ENCODE peak calls at places on chromosome 10, in nine cellular contexts. One of them, this sample, is unnamed.

GRCh38 chr10:132520147-132520811 is 17.3 kb upstream of the INPP5A start:
- DNase-seq in progenitor cell of endocrine pancreas: no peak
- DNase-seq in NCI-H2171 treated with DMSO at 0.1 percent for 48 hours: no peak
- DNase-seq in AG09309: peak; percentile 74
- DNase-seq in activated CD4-positive, alpha-beta T cell treated with anti-CD3 and anti-CD28 coated beads for 24 hours: no peak
- DNase-seq in frontal cortex: no peak
- DNase-seq in stimulated activated CD4-positive, alpha-beta T cell treated with anti-CD3 and anti-CD28 coated beads, Interleukin-1b, Interleukin-23, amount 100 ng/mL, for 24 hours: no peak
- DNase-seq in T-cell: no peak
- DNase-seq in CD4-positive, alpha-beta T cell: no peak
- DNase-seq in this sample: no peak

GRCh38 chr10:68871731-68872342 is 29.3 kb upstream of the DDX50 start:
- DNase-seq in progenitor cell of endocrine pancreas: no peak
- DNase-seq in NCI-H2171 treated with DMSO at 0.1 percent for 48 hours: peak; percentile 95
- DNase-seq in AG09309: peak; percentile 47
- DNase-seq in activated CD4-positive, alpha-beta T cell treated with anti-CD3 and anti-CD28 coated beads for 24 hours: no peak
- DNase-seq in frontal cortex: no peak
- DNase-seq in stimulated activated CD4-positive, alpha-beta T cell treated with anti-CD3 and anti-CD28 coated beads, Interleukin-1b, Interleukin-23, amount 100 ng/mL, for 24 hours: no peak
- DNase-seq in T-cell: no peak
- DNase-seq in CD4-positive, alpha-beta T cell: no peak
- DNase-seq in this sample: no peak

GRCh38 chr10:63409465-63410027 is 56.2 kb downstream of the JMJD1C start:
- DNase-seq in progenitor cell of endocrine pancreas: no peak
- DNase-seq in NCI-H2171 treated with DMSO at 0.1 percent for 48 hours: no peak
- DNase-seq in AG09309: no peak
- DNase-seq in activated CD4-positive, alpha-beta T cell treated with anti-CD3 and anti-CD28 coated beads for 24 hours: no peak
- DNase-seq in frontal cortex: no peak
- DNase-seq in stimulated activated CD4-positive, alpha-beta T cell treated with anti-CD3 and anti-CD28 coated beads, Interleukin-1b, Interleukin-23, amount 100 ng/mL, for 24 hours: no peak
- DNase-seq in T-cell: no peak
- DNase-seq in CD4-positive, alpha-beta T cell: no peak
- DNase-seq in this sample: no peak

GRCh38 chr10:10396601-10397000 is 621.1 kb upstream of the CELF2 start:
- DNase-seq in progenitor cell of endocrine pancreas: no peak
- DNase-seq in NCI-H2171 treated with DMSO at 0.1 percent for 48 hours: no peak
- DNase-seq in AG09309: no peak
- DNase-seq in activated CD4-positive, alpha-beta T cell treated with anti-CD3 and anti-CD28 coated beads for 24 hours: no peak
- DNase-seq in frontal cortex: no peak
- DNase-seq in stimulated activated CD4-positive, alpha-beta T cell treated with anti-CD3 and anti-CD28 coated beads, Interleukin-1b, Interleukin-23, amount 100 ng/mL, for 24 hours: no peak
- DNase-seq in T-cell: no peak
- DNase-seq in CD4-positive, alpha-beta T cell: no peak
- DNase-seq in this sample: no peak

GRCh38 chr10:112217413-112218390 is 34.1 kb upstream of the GPAM start:
- DNase-seq in progenitor cell of endocrine pancreas: no peak
- DNase-seq in NCI-H2171 treated with DMSO at 0.1 percent for 48 hours: no peak
- DNase-seq in AG09309: no peak
- DNase-seq in activated CD4-positive, alpha-beta T cell treated with anti-CD3 and anti-CD28 coated beads for 24 hours: no peak
- DNase-seq in frontal cortex: no peak
- DNase-seq in stimulated activated CD4-positive, alpha-beta T cell treated with anti-CD3 and anti-CD28 coated beads, Interleukin-1b, Interleukin-23, amount 100 ng/mL, for 24 hours: no peak
- DNase-seq in T-cell: no peak
- DNase-seq in CD4-positive, alpha-beta T cell: no peak
- DNase-seq in this sample: no peak

GRCh38 chr10:7410800-7411670 is at the start of gene SFMBT2:
- DNase-seq in progenitor cell of endocrine pancreas: peak; percentile 57
- DNase-seq in NCI-H2171 treated with DMSO at 0.1 percent for 48 hours: peak; percentile 22
- DNase-seq in AG09309: peak; percentile 3
- DNase-seq in activated CD4-positive, alpha-beta T cell treated with anti-CD3 and anti-CD28 coated beads for 24 hours: no peak
- DNase-seq in frontal cortex: peak; percentile 87
- DNase-seq in stimulated activated CD4-positive, alpha-beta T cell treated with anti-CD3 and anti-CD28 coated beads, Interleukin-1b, Interleukin-23, amount 100 ng/mL, for 24 hours: no peak
- DNase-seq in T-cell: no peak
- DNase-seq in CD4-positive, alpha-beta T cell: peak; percentile 56
- DNase-seq in this sample: peak; percentile 56

GRCh38 chr10:8416755-8417154 is 362.3 kb downstream of the GATA3 start:
- DNase-seq in progenitor cell of endocrine pancreas: no peak
- DNase-seq in NCI-H2171 treated with DMSO at 0.1 percent for 48 hours: no peak
- DNase-seq in AG09309: no peak
- DNase-seq in activated CD4-positive, alpha-beta T cell treated with anti-CD3 and anti-CD28 coated beads for 24 hours: no peak
- DNase-seq in frontal cortex: no peak
- DNase-seq in stimulated activated CD4-positive, alpha-beta T cell treated with anti-CD3 and anti-CD28 coated beads, Interleukin-1b, Interleukin-23, amount 100 ng/mL, for 24 hours: no peak
- DNase-seq in T-cell: peak; percentile 13
- DNase-seq in CD4-positive, alpha-beta T cell: no peak
- DNase-seq in this sample: no peak

GRCh38 chr10:48411510-48411909 is 105.0 kb downstream of the MAPK8 start:
- DNase-seq in progenitor cell of endocrine pancreas: no peak
- DNase-seq in NCI-H2171 treated with DMSO at 0.1 percent for 48 hours: no peak
- DNase-seq in AG09309: no peak
- DNase-seq in activated CD4-positive, alpha-beta T cell treated with anti-CD3 and anti-CD28 coated beads for 24 hours: no peak
- DNase-seq in frontal cortex: no peak
- DNase-seq in stimulated activated CD4-positive, alpha-beta T cell treated with anti-CD3 and anti-CD28 coated beads, Interleukin-1b, Interleukin-23, amount 100 ng/mL, for 24 hours: no peak
- DNase-seq in T-cell: no peak
- DNase-seq in CD4-positive, alpha-beta T cell: no peak
- DNase-seq in this sample: no peak

GRCh38 chr10:33155720-33156638 is 178.5 kb downstream of the NRP1 start:
- DNase-seq in progenitor cell of endocrine pancreas: no peak
- DNase-seq in NCI-H2171 treated with DMSO at 0.1 percent for 48 hours: peak; percentile 0
- DNase-seq in AG09309: peak; percentile 46
- DNase-seq in activated CD4-positive, alpha-beta T cell treated with anti-CD3 and anti-CD28 coated beads for 24 hours: no peak
- DNase-seq in frontal cortex: no peak
- DNase-seq in stimulated activated CD4-positive, alpha-beta T cell treated with anti-CD3 and anti-CD28 coated beads, Interleukin-1b, Interleukin-23, amount 100 ng/mL, for 24 hours: no peak
- DNase-seq in T-cell: peak; percentile 17
- DNase-seq in CD4-positive, alpha-beta T cell: no peak
- DNase-seq in this sample: peak; percentile 48

GRCh38 chr10:112435013-112435619 is 11.6 kb downstream of the ZDHHC6 start:
- DNase-seq in progenitor cell of endocrine pancreas: no peak
- DNase-seq in NCI-H2171 treated with DMSO at 0.1 percent for 48 hours: no peak
- DNase-seq in AG09309: peak; percentile 16
- DNase-seq in activated CD4-positive, alpha-beta T cell treated with anti-CD3 and anti-CD28 coated beads for 24 hours: no peak
- DNase-seq in frontal cortex: no peak
- DNase-seq in stimulated activated CD4-positive, alpha-beta T cell treated with anti-CD3 and anti-CD28 coated beads, Interleukin-1b, Interleukin-23, amount 100 ng/mL, for 24 hours: no peak
- DNase-seq in T-cell: no peak
- DNase-seq in CD4-positive, alpha-beta T cell: no peak
- DNase-seq in this sample: no peak

GRCh38 chr10:104680467-104681401 is 39.6 kb downstream of the SORCS3 start:
- DNase-seq in progenitor cell of endocrine pancreas: peak; percentile 39
- DNase-seq in NCI-H2171 treated with DMSO at 0.1 percent for 48 hours: no peak
- DNase-seq in AG09309: no peak
- DNase-seq in activated CD4-positive, alpha-beta T cell treated with anti-CD3 and anti-CD28 coated beads for 24 hours: no peak
- DNase-seq in frontal cortex: no peak
- DNase-seq in stimulated activated CD4-positive, alpha-beta T cell treated with anti-CD3 and anti-CD28 coated beads, Interleukin-1b, Interleukin-23, amount 100 ng/mL, for 24 hours: no peak
- DNase-seq in T-cell: no peak
- DNase-seq in CD4-positive, alpha-beta T cell: no peak
- DNase-seq in this sample: no peak

GRCh38 chr10:107081644-107082043 is 82.9 kb downstream of the SORCS1 start:
- DNase-seq in progenitor cell of endocrine pancreas: no peak
- DNase-seq in NCI-H2171 treated with DMSO at 0.1 percent for 48 hours: no peak
- DNase-seq in AG09309: no peak
- DNase-seq in activated CD4-positive, alpha-beta T cell treated with anti-CD3 and anti-CD28 coated beads for 24 hours: no peak
- DNase-seq in frontal cortex: no peak
- DNase-seq in stimulated activated CD4-positive, alpha-beta T cell treated with anti-CD3 and anti-CD28 coated beads, Interleukin-1b, Interleukin-23, amount 100 ng/mL, for 24 hours: no peak
- DNase-seq in T-cell: no peak
- DNase-seq in CD4-positive, alpha-beta T cell: no peak
- DNase-seq in this sample: no peak

GRCh38 chr10:16756561-16757221 is 60.5 kb downstream of the RSU1 start:
- DNase-seq in progenitor cell of endocrine pancreas: no peak
- DNase-seq in NCI-H2171 treated with DMSO at 0.1 percent for 48 hours: no peak
- DNase-seq in AG09309: peak; percentile 37
- DNase-seq in activated CD4-positive, alpha-beta T cell treated with anti-CD3 and anti-CD28 coated beads for 24 hours: no peak
- DNase-seq in frontal cortex: no peak
- DNase-seq in stimulated activated CD4-positive, alpha-beta T cell treated with anti-CD3 and anti-CD28 coated beads, Interleukin-1b, Interleukin-23, amount 100 ng/mL, for 24 hours: no peak
- DNase-seq in T-cell: no peak
- DNase-seq in CD4-positive, alpha-beta T cell: no peak
- DNase-seq in this sample: no peak

GRCh38 chr10:128853537-128853936 is 613.5 kb upstream of the MGMT start:
- DNase-seq in progenitor cell of endocrine pancreas: no peak
- DNase-seq in NCI-H2171 treated with DMSO at 0.1 percent for 48 hours: no peak
- DNase-seq in AG09309: no peak
- DNase-seq in activated CD4-positive, alpha-beta T cell treated with anti-CD3 and anti-CD28 coated beads for 24 hours: no peak
- DNase-seq in frontal cortex: no peak
- DNase-seq in stimulated activated CD4-positive, alpha-beta T cell treated with anti-CD3 and anti-CD28 coated beads, Interleukin-1b, Interleukin-23, amount 100 ng/mL, for 24 hours: no peak
- DNase-seq in T-cell: no peak
- DNase-seq in CD4-positive, alpha-beta T cell: no peak
- DNase-seq in this sample: no peak

GRCh38 chr10:93208717-93209464 is 135.2 kb downstream of the CYP26A1 start:
- DNase-seq in progenitor cell of endocrine pancreas: no peak
- DNase-seq in NCI-H2171 treated with DMSO at 0.1 percent for 48 hours: no peak
- DNase-seq in AG09309: no peak
- DNase-seq in activated CD4-positive, alpha-beta T cell treated with anti-CD3 and anti-CD28 coated beads for 24 hours: no peak
- DNase-seq in frontal cortex: no peak
- DNase-seq in stimulated activated CD4-positive, alpha-beta T cell treated with anti-CD3 and anti-CD28 coated beads, Interleukin-1b, Interleukin-23, amount 100 ng/mL, for 24 hours: no peak
- DNase-seq in T-cell: no peak
- DNase-seq in CD4-positive, alpha-beta T cell: no peak
- DNase-seq in this sample: no peak

GRCh38 chr10:59129867-59130266 is 46.6 kb upstream of the PHYHIPL start:
- DNase-seq in progenitor cell of endocrine pancreas: no peak
- DNase-seq in NCI-H2171 treated with DMSO at 0.1 percent for 48 hours: no peak
- DNase-seq in AG09309: no peak
- DNase-seq in activated CD4-positive, alpha-beta T cell treated with anti-CD3 and anti-CD28 coated beads for 24 hours: no peak
- DNase-seq in frontal cortex: no peak
- DNase-seq in stimulated activated CD4-positive, alpha-beta T cell treated with anti-CD3 and anti-CD28 coated beads, Interleukin-1b, Interleukin-23, amount 100 ng/mL, for 24 hours: no peak
- DNase-seq in T-cell: no peak
- DNase-seq in CD4-positive, alpha-beta T cell: no peak
- DNase-seq in this sample: no peak

GRCh38 chr10:95267261-95267660 is 23.5 kb downstream of the PDLIM1 start:
- DNase-seq in progenitor cell of endocrine pancreas: no peak
- DNase-seq in NCI-H2171 treated with DMSO at 0.1 percent for 48 hours: no peak
- DNase-seq in AG09309: no peak
- DNase-seq in activated CD4-positive, alpha-beta T cell treated with anti-CD3 and anti-CD28 coated beads for 24 hours: no peak
- DNase-seq in frontal cortex: no peak
- DNase-seq in stimulated activated CD4-positive, alpha-beta T cell treated with anti-CD3 and anti-CD28 coated beads, Interleukin-1b, Interleukin-23, amount 100 ng/mL, for 24 hours: no peak
- DNase-seq in T-cell: no peak
- DNase-seq in CD4-positive, alpha-beta T cell: no peak
- DNase-seq in this sample: no peak

GRCh38 chr10:90658791-90659190 is 199.0 kb downstream of the HTR7 start:
- DNase-seq in progenitor cell of endocrine pancreas: no peak
- DNase-seq in NCI-H2171 treated with DMSO at 0.1 percent for 48 hours: no peak
- DNase-seq in AG09309: no peak
- DNase-seq in activated CD4-positive, alpha-beta T cell treated with anti-CD3 and anti-CD28 coated beads for 24 hours: no peak
- DNase-seq in frontal cortex: no peak
- DNase-seq in stimulated activated CD4-positive, alpha-beta T cell treated with anti-CD3 and anti-CD28 coated beads, Interleukin-1b, Interleukin-23, amount 100 ng/mL, for 24 hours: no peak
- DNase-seq in T-cell: no peak
- DNase-seq in CD4-positive, alpha-beta T cell: no peak
- DNase-seq in this sample: no peak

GRCh38 chr10:71433116-71433982 is 36.6 kb downstream of the CDH23 start:
- DNase-seq in progenitor cell of endocrine pancreas: no peak
- DNase-seq in NCI-H2171 treated with DMSO at 0.1 percent for 48 hours: no peak
- DNase-seq in AG09309: no peak
- DNase-seq in activated CD4-positive, alpha-beta T cell treated with anti-CD3 and anti-CD28 coated beads for 24 hours: no peak
- DNase-seq in frontal cortex: no peak
- DNase-seq in stimulated activated CD4-positive, alpha-beta T cell treated with anti-CD3 and anti-CD28 coated beads, Interleukin-1b, Interleukin-23, amount 100 ng/mL, for 24 hours: no peak
- DNase-seq in T-cell: no peak
- DNase-seq in CD4-positive, alpha-beta T cell: no peak
- DNase-seq in this sample: no peak

GRCh38 chr10:107477266-107477665 is 312.8 kb upstream of the SORCS1 start:
- DNase-seq in progenitor cell of endocrine pancreas: no peak
- DNase-seq in NCI-H2171 treated with DMSO at 0.1 percent for 48 hours: no peak
- DNase-seq in AG09309: no peak
- DNase-seq in activated CD4-positive, alpha-beta T cell treated with anti-CD3 and anti-CD28 coated beads for 24 hours: no peak
- DNase-seq in frontal cortex: no peak
- DNase-seq in stimulated activated CD4-positive, alpha-beta T cell treated with anti-CD3 and anti-CD28 coated beads, Interleukin-1b, Interleukin-23, amount 100 ng/mL, for 24 hours: no peak
- DNase-seq in T-cell: no peak
- DNase-seq in CD4-positive, alpha-beta T cell: no peak
- DNase-seq in this sample: no peak

GRCh38 chr10:22317771-22318565 is 1.8 kb downstream of the COMMD3 start:
- DNase-seq in progenitor cell of endocrine pancreas: no peak
- DNase-seq in NCI-H2171 treated with DMSO at 0.1 percent for 48 hours: no peak
- DNase-seq in AG09309: no peak
- DNase-seq in activated CD4-positive, alpha-beta T cell treated with anti-CD3 and anti-CD28 coated beads for 24 hours: no peak
- DNase-seq in frontal cortex: no peak
- DNase-seq in stimulated activated CD4-positive, alpha-beta T cell treated with anti-CD3 and anti-CD28 coated beads, Interleukin-1b, Interleukin-23, amount 100 ng/mL, for 24 hours: no peak
- DNase-seq in T-cell: no peak
- DNase-seq in CD4-positive, alpha-beta T cell: no peak
- DNase-seq in this sample: no peak

GRCh38 chr10:113493943-113494342 is 58.9 kb upstream of the HABP2 start:
- DNase-seq in progenitor cell of endocrine pancreas: no peak
- DNase-seq in NCI-H2171 treated with DMSO at 0.1 percent for 48 hours: no peak
- DNase-seq in AG09309: peak; percentile 87
- DNase-seq in activated CD4-positive, alpha-beta T cell treated with anti-CD3 and anti-CD28 coated beads for 24 hours: no peak
- DNase-seq in frontal cortex: no peak
- DNase-seq in stimulated activated CD4-positive, alpha-beta T cell treated with anti-CD3 and anti-CD28 coated beads, Interleukin-1b, Interleukin-23, amount 100 ng/mL, for 24 hours: no peak
- DNase-seq in T-cell: no peak
- DNase-seq in CD4-positive, alpha-beta T cell: no peak
- DNase-seq in this sample: no peak

GRCh38 chr10:43110318-43111071 is 27.8 kb upstream of the CSGALNACT2 start:
- DNase-seq in progenitor cell of endocrine pancreas: no peak
- DNase-seq in NCI-H2171 treated with DMSO at 0.1 percent for 48 hours: no peak
- DNase-seq in AG09309: peak; percentile 41
- DNase-seq in activated CD4-positive, alpha-beta T cell treated with anti-CD3 and anti-CD28 coated beads for 24 hours: no peak
- DNase-seq in frontal cortex: no peak
- DNase-seq in stimulated activated CD4-positive, alpha-beta T cell treated with anti-CD3 and anti-CD28 coated beads, Interleukin-1b, Interleukin-23, amount 100 ng/mL, for 24 hours: no peak
- DNase-seq in T-cell: no peak
- DNase-seq in CD4-positive, alpha-beta T cell: no peak
- DNase-seq in this sample: no peak

This sample was measured in naive thymus-derived CD8-positive, alpha-beta T cell.